ENCODE peak calls at places on chromosomes 2 and 18, in seven cellular contexts. P, N, T, K, C, L and Q are unnamed samples.

GRCh38 chr2:238456966-238457926 is 30.5 kb downstream of the ASB1 start:
- DNase-seq in L (no peak), C (no peak), N (no peak), T (no peak), K (no peak), P (no peak), Q (no peak)

GRCh38 chr2:37344453-37345361 is at the start of gene QPCT:
- DNase-seq in P (no peak), N (no peak), L (no peak), K (no peak), C (no peak), T (peak), Q (peak)

GRCh38 chr2:44169155-44169898 is 652 bp downstream of the PPM1B start:
- DNase-seq in K (no peak), N (peak), C (peak), P (peak), T (peak), L (no peak), Q (peak)

GRCh38 chr2:73494031-73494430 is 108.4 kb downstream of the ALMS1 start:
- DNase-seq in N (peak), L (no peak), C (peak), T (no peak), P (no peak), K (no peak), Q (peak)

GRCh38 chr2:230774348-230774951 is 61.8 kb downstream of the CAB39 start:
- DNase-seq in K (no peak), N (peak), P (no peak), C (peak), T (peak), L (no peak), Q (peak)

GRCh38 chr2:24404582-24404981 is 44.2 kb upstream of the ITSN2 start:
- DNase-seq in N (peak), K (no peak), C (peak), L (no peak), T (no peak), P (no peak), Q (peak)

GRCh38 chr2:24317491-24317920 is 42.8 kb downstream of the ITSN2 start:
- DNase-seq in C (peak), P (no peak), T (peak), L (no peak), K (no peak), N (peak), Q (no peak)

GRCh38 chr2:238724728-238725127 is 123.2 kb upstream of the TWIST2 start:
- DNase-seq in P (no peak), N (no peak), T (no peak), C (no peak), K (no peak), L (no peak), Q (no peak)

GRCh38 chr2:115161531-115162453 is 719.4 kb downstream of the DPP10 start:
- DNase-seq in L (no peak), K (no peak), N (no peak), C (no peak), P (peak), T (no peak), Q (no peak)

GRCh38 chr2:200225943-200226342 is 80.5 kb upstream of the SPATS2L start:
- DNase-seq in N (no peak), P (no peak), L (no peak), T (no peak), C (no peak), K (no peak), Q (peak)

GRCh38 chr2:50786345-50786744 is 245.6 kb downstream of the NRXN1 start:
- DNase-seq in L (no peak), K (no peak), T (no peak), C (no peak), P (no peak), N (no peak), Q (no peak)

GRCh38 chr2:160253440-160254296 is 53.6 kb upstream of the ITGB6 start:
- DNase-seq in L (no peak), T (no peak), K (no peak), P (no peak), C (peak), N (peak), Q (peak)

GRCh38 chr2:162261032-162261945 is 18.0 kb upstream of the FAP start:
- DNase-seq in C (peak), N (peak), T (peak), K (no peak), L (no peak), P (no peak), Q (peak)

GRCh38 chr2:223034241-223034933 is 17.6 kb upstream of the KCNE4 start:
- DNase-seq in N (no peak), K (no peak), T (no peak), L (no peak), P (no peak), C (no peak), Q (no peak)

GRCh38 chr2:172106128-172106961 is 3.6 kb upstream of the DLX2 start:
- DNase-seq in C (peak), T (peak), K (no peak), L (no peak), N (no peak), P (peak), Q (peak)

GRCh38 chr2:143030127-143030526 is 99.1 kb upstream of the ARHGAP15 start:
- DNase-seq in C (no peak), N (no peak), L (no peak), T (no peak), K (no peak), P (no peak), Q (no peak)

GRCh38 chr18:71293322-71293721 is 1004.5 kb downstream of the SOCS6 start:
- DNase-seq in T (no peak), N (no peak), L (no peak), P (no peak), C (peak), K (no peak), Q (no peak)

GRCh38 chr18:32037616-32038015 is 19.0 kb downstream of the RNF125 start:
- DNase-seq in L (no peak), K (no peak), P (no peak), C (no peak), N (no peak), T (no peak), Q (no peak)

GRCh38 chr18:32036506-32037210 is 18.0 kb downstream of the RNF125 start:
- DNase-seq in P (no peak), K (no peak), T (no peak), N (no peak), L (no peak), C (no peak), Q (no peak)

GRCh38 chr18:32029558-32029957 is 10.9 kb downstream of the RNF125 start:
- DNase-seq in P (no peak), K (no peak), C (no peak), N (no peak), L (no peak), T (no peak), Q (no peak)

GRCh38 chr18:32032609-32033008 is 14.0 kb downstream of the RNF125 start:
- DNase-seq in P (no peak), L (no peak), T (no peak), C (no peak), K (no peak), N (no peak), Q (no peak)
- H3K4me2 ChIP-seq in P (no peak), L (no peak), T (no peak), C (no peak), K (no peak), N (no peak), Q (no peak)

DNA sequence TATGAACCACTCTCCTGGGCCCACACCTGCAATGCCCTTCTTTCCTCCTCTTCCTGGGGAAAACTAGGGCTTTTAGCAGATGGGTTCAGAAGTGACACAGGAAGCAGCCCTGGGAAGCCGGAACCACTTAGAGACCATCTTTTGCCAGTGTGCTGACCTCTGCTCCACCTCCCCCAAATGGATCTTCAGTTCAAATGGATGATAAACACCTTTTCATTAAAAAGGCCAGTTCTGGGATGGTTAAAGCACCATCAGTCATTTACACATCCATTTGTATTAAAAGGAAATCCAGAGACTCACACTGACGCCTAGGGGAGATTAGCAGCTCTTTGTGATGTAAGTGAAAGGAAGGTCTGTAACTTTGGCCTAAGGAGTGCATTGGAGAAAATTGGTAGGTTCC is 47.5 kb downstream of the ACTR2 start:
- DNase-seq in C (no peak), L (no peak), K (peak), T (no peak), P (no peak), N (no peak), Q (no peak)
- H3K4me2 ChIP-seq in C (no peak), L (no peak), K (no peak), T (no peak), P (no peak), N (no peak), Q (no peak)

DNA sequence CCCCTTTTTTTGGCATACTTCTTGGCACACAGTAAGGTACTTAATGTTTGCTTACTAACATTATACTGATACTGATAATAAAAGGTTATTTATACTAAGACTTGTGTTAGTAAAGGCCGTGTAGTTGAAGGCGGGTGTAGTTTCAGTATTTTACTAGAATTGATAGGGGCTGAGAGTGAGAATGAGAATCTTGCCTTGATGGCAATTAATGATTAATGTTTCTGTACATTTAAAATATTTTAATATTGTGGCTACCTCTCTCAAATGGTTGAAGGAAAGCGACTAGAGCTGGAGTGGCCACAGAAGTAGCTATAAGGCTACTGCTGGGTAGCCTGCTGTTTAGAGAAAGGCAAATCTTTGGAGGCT is 29.3 kb downstream of the PELI1 start:
- DNase-seq in T (no peak), P (no peak), C (no peak), N (no peak), K (no peak), L (no peak), Q (no peak)
- H3K4me2 ChIP-seq in T (peak), P (no peak), C (peak), N (no peak), K (no peak), L (no peak), Q (no peak)

GRCh38 chr2:30282081-30282480 is 50.7 kb downstream of the LBH start:
- DNase-seq in C (no peak), K (no peak), P (no peak), N (no peak), T (no peak), L (no peak), Q (no peak)
- H3K4me2 ChIP-seq in C (no peak), K (no peak), P (no peak), N (no peak), T (no peak), L (no peak), Q (no peak)

DNA sequence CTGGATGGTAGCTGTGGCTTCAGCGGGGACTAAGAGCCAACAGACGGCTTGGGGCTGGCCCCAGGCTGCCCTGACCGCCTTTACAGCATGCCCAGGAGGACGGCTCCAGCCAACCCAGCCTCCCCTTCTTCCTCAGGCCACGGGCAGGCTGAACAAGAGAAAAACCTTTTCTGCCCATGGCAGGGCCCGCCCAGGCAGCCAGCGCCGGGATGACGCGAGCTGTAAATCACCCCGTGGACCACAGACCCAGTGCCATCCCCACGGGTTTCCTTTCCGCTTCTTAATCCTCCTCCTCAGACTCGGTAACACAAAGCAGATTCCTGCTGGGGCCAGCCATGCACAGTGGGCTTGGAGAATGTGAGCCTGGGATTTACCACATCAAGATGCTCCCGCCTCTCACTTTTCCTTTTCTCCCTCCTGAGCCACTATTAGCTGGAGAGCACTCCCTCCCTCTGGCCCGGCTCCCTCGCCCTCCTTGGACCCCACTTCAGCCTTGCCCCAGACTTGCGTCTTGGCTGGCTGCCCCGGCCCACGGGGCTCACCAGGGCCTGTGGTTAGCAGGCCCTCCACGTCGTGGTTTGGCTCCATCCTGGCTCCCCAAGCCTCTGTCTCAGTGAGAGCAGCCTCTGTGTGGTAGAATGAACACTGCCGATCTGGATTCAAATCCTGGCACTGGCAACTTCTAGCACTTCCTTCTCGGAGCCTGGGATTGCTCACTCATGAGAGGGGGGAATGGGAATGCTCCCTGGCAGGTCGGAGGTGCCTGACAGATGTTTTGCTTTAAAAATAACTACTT is 31.4 kb downstream of the ATOH8 start:
- DNase-seq in K (no peak), P (no peak), L (no peak), N (no peak), T (no peak), C (no peak), Q (peak)
- H3K4me2 ChIP-seq in K (no peak), P (no peak), L (no peak), N (peak), T (no peak), C (no peak), Q (peak)